ENCODE peak calls at places on chromosomes 13 and 19, in five cellular contexts. P is pancreas, F is breast epithelium, I is upper lobe of left lung, E is HepG2. U is an unnamed sample.

GRCh38 chr19:5314012-5314906 is 26.4 kb downstream of the PTPRS start:
- DNase-seq in E (peak), F (no peak), P (no peak), I (no peak), U (no peak)

GRCh38 chr13:98648141-98648540 is 71.2 kb upstream of the STK24 start:
- DNase-seq in F (no peak), P (no peak), E (peak), I (no peak), U (no peak)

GRCh38 chr13:26497991-26498423 is 59.5 kb upstream of the WASF3 start:
- DNase-seq in P (no peak), F (no peak), I (no peak), E (no peak), U (no peak)

GRCh38 chr13:86563308-86563707 is 764.1 kb upstream of the SLITRK6 start:
- DNase-seq in F (no peak), P (no peak), I (no peak), E (no peak), U (no peak)

GRCh38 chr19:33110201-33110910 is 21.6 kb upstream of the WDR88 start:
- DNase-seq in I (no peak), F (no peak), E (no peak), P (no peak), U (no peak)

GRCh38 chr19:46351241-46352041 is 4.6 kb downstream of the PPP5C start:
- DNase-seq in F (no peak), P (peak), E (no peak), I (peak), U (peak)

GRCh38 chr13:26529441-26529840 is 28.0 kb upstream of the WASF3 start:
- DNase-seq in P (no peak), F (no peak), I (no peak), E (peak), U (no peak)

GRCh38 chr13:41915096-41915495 is 45.8 kb downstream of the VWA8 start:
- DNase-seq in F (no peak), I (no peak), P (no peak), E (no peak), U (no peak)

GRCh38 chr19:6568010-6568411 is 22.9 kb downstream of the CD70 start:
- DNase-seq in I (no peak), F (no peak), P (no peak), E (peak), U (no peak)

GRCh38 chr13:94065741-94066140 is 413.7 kb downstream of the DCT start:
- DNase-seq in F (no peak), I (no peak), P (no peak), E (no peak), U (no peak)

GRCh38 chr13:49517461-49517860 is 21.7 kb downstream of the PHF11 start:
- DNase-seq in I (no peak), F (no peak), P (no peak), E (peak), U (no peak)

GRCh38 chr13:29924482-29924884 is 74.1 kb upstream of the UBL3 start:
- DNase-seq in F (no peak), E (peak), P (peak), I (no peak), U (no peak)

GRCh38 chr13:39893808-39894207 is 238.3 kb downstream of the COG6 start:
- DNase-seq in I (no peak), F (no peak), P (no peak), E (no peak), U (no peak)

GRCh38 chr19:52535831-52536800 is 8.6 kb downstream of the ZNF808 start:
- DNase-seq in E (no peak), F (peak), I (peak), P (peak), U (peak)

GRCh38 chr19:27777726-27778125 is 1435.2 kb downstream of the UQCRFS1 start:
- DNase-seq in F (no peak), E (no peak), P (no peak), I (no peak), U (peak)

GRCh38 chr19:49851456-49852259 is 699 bp downstream of the PTOV1 start:
- DNase-seq in I (peak), P (peak), E (no peak), F (no peak), U (no peak)

GRCh38 chr19:49854861-49855263 is 3.9 kb downstream of the PTOV1 start:
- DNase-seq in F (no peak), P (no peak), I (peak), E (no peak), U (no peak)

GRCh38 chr19:49853852-49854849 is 3.2 kb downstream of the PTOV1 start:
- DNase-seq in E (no peak), P (no peak), F (no peak), I (peak), U (no peak)

GRCh38 chr19:49850487-49851342 is at the start of gene PTOV1:
- DNase-seq in E (peak), F (peak), P (peak), I (peak), U (peak)

GRCh38 chr19:49852631-49853126 is 1.7 kb downstream of the PTOV1 start:
- DNase-seq in I (no peak), P (no peak), F (no peak), E (no peak), U (no peak)
- H3K4me3 ChIP-seq in I (no peak), P (no peak), F (peak), E (peak), U (no peak)

DNA sequence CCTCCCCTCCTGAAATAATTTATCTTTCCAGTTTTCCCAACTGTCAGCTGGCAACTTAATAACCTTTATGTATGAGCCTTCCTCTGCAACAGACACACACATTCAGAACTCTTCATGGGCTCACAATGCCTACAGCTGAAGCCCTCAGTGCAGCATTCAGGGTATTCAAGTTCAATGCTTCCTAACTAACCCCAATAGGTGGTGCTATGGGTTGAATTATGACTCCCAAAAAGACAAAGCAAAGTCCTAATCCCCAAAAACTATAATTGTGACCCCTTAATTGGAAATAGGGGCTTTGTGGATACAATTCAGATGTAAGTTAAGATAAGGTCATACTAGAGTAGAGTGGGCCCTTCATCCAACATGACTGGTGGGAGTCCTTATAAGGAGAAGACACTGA is 202.2 kb downstream of the SUCLA2 start:
- DNase-seq in I (no peak), P (no peak), E (peak), F (no peak), U (no peak)
- TF ChIP-seq CTCF in I (no peak), P (no peak), E (peak), F (no peak), U (no peak)

GRCh38 chr19:1273263-1274041 is 1.9 kb upstream of the FAM174C start:
- DNase-seq in I (peak), F (no peak), E (no peak), P (no peak), U (no peak)
- H3K4me3 ChIP-seq in I (no peak), F (no peak), E (no peak), P (no peak), U (no peak)

GRCh38 chr19:18476507-18477041 is 38.6 kb upstream of the ISYNA1 start:
- DNase-seq in F (no peak), E (no peak), P (no peak), I (no peak), U (no peak)

GRCh38 chr19:18477974-18478373 is 40.0 kb upstream of the ISYNA1 start:
- DNase-seq in F (no peak), I (no peak), P (no peak), E (no peak), U (no peak)

GRCh38 chr19:18475762-18476331 is 37.9 kb upstream of the ISYNA1 start:
- DNase-seq in F (no peak), I (no peak), P (no peak), E (peak), U (no peak)

GRCh38 chr19:18478545-18479311 is 40.8 kb upstream of the ISYNA1 start:
- DNase-seq in P (peak), I (no peak), E (peak), F (peak), U (peak)

GRCh38 chr19:18477042-18477760 is 39.3 kb upstream of the ISYNA1 start:
- DNase-seq in I (no peak), P (no peak), E (no peak), F (no peak), U (no peak)
- TF ChIP-seq CTCF in I (no peak), P (no peak), E (peak), F (no peak), U (no peak)

U was measured in right atrium auricular region.